ENCODE peak calls at places on chromosomes 5 and 9, in ten cellular contexts. One of them, this sample, is unnamed.

GRCh38 chr9:97605246-97605645 is 27.9 kb downstream of the TSTD2 start:
- DNase-seq in fibroblast of pulmonary artery: no peak
- DNase-seq in hypothalamus: no peak
- DNase-seq in NCI-H1092: no peak
- DNase-seq in Kasumi-1: no peak
- DNase-seq in T-helper 2 cell: no peak
- DNase-seq in colonic mucosa: no peak
- DNase-seq in NCI-H748 treated with DMSO at 0.1 percent for 48 hours: no peak
- DNase-seq in ELR: no peak
- DNase-seq in SHP77: no peak
- DNase-seq in this sample: no peak

GRCh38 chr9:87276327-87276841 is 221.3 kb upstream of the DAPK1 start:
- DNase-seq in fibroblast of pulmonary artery: peak
- DNase-seq in NCI-H748 treated with DMSO at 0.1 percent for 48 hours: no peak
- DNase-seq in hypothalamus: no peak
- DNase-seq in T-helper 2 cell: peak
- DNase-seq in SHP77: no peak
- DNase-seq in Kasumi-1: peak
- DNase-seq in ELR: peak
- DNase-seq in NCI-H1092: no peak
- DNase-seq in colonic mucosa: no peak
- DNase-seq in this sample: no peak

GRCh38 chr5:104177651-104178050 is 615.1 kb upstream of the NUDT12 start:
- DNase-seq in colonic mucosa: no peak
- DNase-seq in NCI-H1092: no peak
- DNase-seq in T-helper 2 cell: no peak
- DNase-seq in Kasumi-1: no peak
- DNase-seq in hypothalamus: no peak
- DNase-seq in SHP77: no peak
- DNase-seq in ELR: no peak
- DNase-seq in fibroblast of pulmonary artery: no peak
- DNase-seq in NCI-H748 treated with DMSO at 0.1 percent for 48 hours: no peak
- DNase-seq in this sample: no peak

GRCh38 chr9:70136632-70137031 is 93.0 kb downstream of the MAMDC2 start:
- DNase-seq in SHP77: no peak
- DNase-seq in Kasumi-1: no peak
- DNase-seq in T-helper 2 cell: no peak
- DNase-seq in fibroblast of pulmonary artery: peak
- DNase-seq in NCI-H748 treated with DMSO at 0.1 percent for 48 hours: no peak
- DNase-seq in hypothalamus: no peak
- DNase-seq in ELR: peak
- DNase-seq in colonic mucosa: no peak
- DNase-seq in NCI-H1092: no peak
- DNase-seq in this sample: no peak

GRCh38 chr9:12554636-12555035 is 138.5 kb upstream of the TYRP1 start:
- DNase-seq in NCI-H1092: no peak
- DNase-seq in Kasumi-1: peak
- DNase-seq in SHP77: no peak
- DNase-seq in NCI-H748 treated with DMSO at 0.1 percent for 48 hours: no peak
- DNase-seq in ELR: peak
- DNase-seq in hypothalamus: no peak
- DNase-seq in fibroblast of pulmonary artery: peak
- DNase-seq in colonic mucosa: no peak
- DNase-seq in T-helper 2 cell: no peak
- DNase-seq in this sample: no peak

GRCh38 chr5:177983763-177984564 is 12.1 kb downstream of the PROP1 start:
- DNase-seq in NCI-H1092: no peak
- DNase-seq in colonic mucosa: no peak
- DNase-seq in fibroblast of pulmonary artery: no peak
- DNase-seq in NCI-H748 treated with DMSO at 0.1 percent for 48 hours: no peak
- DNase-seq in hypothalamus: no peak
- DNase-seq in Kasumi-1: no peak
- DNase-seq in SHP77: no peak
- DNase-seq in T-helper 2 cell: no peak
- DNase-seq in ELR: no peak
- DNase-seq in this sample: no peak

GRCh38 chr5:337565-338130 is 16.1 kb downstream of the AHRR start:
- DNase-seq in colonic mucosa: no peak
- DNase-seq in hypothalamus: no peak
- DNase-seq in T-helper 2 cell: no peak
- DNase-seq in NCI-H1092: no peak
- DNase-seq in Kasumi-1: peak
- DNase-seq in SHP77: no peak
- DNase-seq in ELR: peak
- DNase-seq in fibroblast of pulmonary artery: peak
- DNase-seq in NCI-H748 treated with DMSO at 0.1 percent for 48 hours: no peak
- DNase-seq in this sample: no peak

GRCh38 chr5:16600397-16600796 is 16.4 kb downstream of the RETREG1 start:
- DNase-seq in SHP77: peak
- DNase-seq in NCI-H1092: peak
- DNase-seq in NCI-H748 treated with DMSO at 0.1 percent for 48 hours: peak
- DNase-seq in colonic mucosa: peak
- DNase-seq in hypothalamus: peak
- DNase-seq in ELR: peak
- DNase-seq in Kasumi-1: peak
- DNase-seq in T-helper 2 cell: no peak
- DNase-seq in fibroblast of pulmonary artery: peak
- DNase-seq in this sample: no peak

GRCh38 chr9:104915739-104916138 is 12.2 kb downstream of the ABCA1 start:
- DNase-seq in NCI-H748 treated with DMSO at 0.1 percent for 48 hours: no peak
- DNase-seq in NCI-H1092: no peak
- DNase-seq in Kasumi-1: no peak
- DNase-seq in hypothalamus: no peak
- DNase-seq in T-helper 2 cell: no peak
- DNase-seq in SHP77: no peak
- DNase-seq in fibroblast of pulmonary artery: no peak
- DNase-seq in ELR: no peak
- DNase-seq in colonic mucosa: no peak
- DNase-seq in this sample: no peak

GRCh38 chr9:69785757-69786156 is 25.9 kb upstream of the PTAR1 start:
- DNase-seq in ELR: peak
- DNase-seq in NCI-H1092: no peak
- DNase-seq in colonic mucosa: no peak
- DNase-seq in Kasumi-1: peak
- DNase-seq in T-helper 2 cell: no peak
- DNase-seq in fibroblast of pulmonary artery: peak
- DNase-seq in NCI-H748 treated with DMSO at 0.1 percent for 48 hours: no peak
- DNase-seq in hypothalamus: no peak
- DNase-seq in SHP77: no peak
- DNase-seq in this sample: no peak

GRCh38 chr5:123429221-123429954 is 6.2 kb upstream of the CEP120 start:
- DNase-seq in fibroblast of pulmonary artery: no peak
- DNase-seq in SHP77: no peak
- DNase-seq in hypothalamus: no peak
- DNase-seq in T-helper 2 cell: no peak
- DNase-seq in Kasumi-1: no peak
- DNase-seq in NCI-H748 treated with DMSO at 0.1 percent for 48 hours: no peak
- DNase-seq in ELR: no peak
- DNase-seq in colonic mucosa: no peak
- DNase-seq in NCI-H1092: no peak
- DNase-seq in this sample: no peak

GRCh38 chr5:139748505-139748826 is 47.1 kb upstream of the PSD2 start:
- DNase-seq in hypothalamus: no peak
- DNase-seq in SHP77: no peak
- DNase-seq in Kasumi-1: no peak
- DNase-seq in NCI-H1092: no peak
- DNase-seq in ELR: no peak
- DNase-seq in T-helper 2 cell: no peak
- DNase-seq in fibroblast of pulmonary artery: no peak
- DNase-seq in NCI-H748 treated with DMSO at 0.1 percent for 48 hours: no peak
- DNase-seq in colonic mucosa: no peak
- DNase-seq in this sample: no peak

GRCh38 chr9:22008662-22009562 is at the start of gene CDKN2B:
- DNase-seq in hypothalamus: peak
- DNase-seq in colonic mucosa: peak
- DNase-seq in fibroblast of pulmonary artery: peak
- DNase-seq in NCI-H1092: peak
- DNase-seq in SHP77: peak
- DNase-seq in Kasumi-1: no peak
- DNase-seq in NCI-H748 treated with DMSO at 0.1 percent for 48 hours: peak
- DNase-seq in ELR: peak
- DNase-seq in T-helper 2 cell: peak
- DNase-seq in this sample: peak

GRCh38 chr5:1971944-1972343 is 89.2 kb upstream of the IRX4 start:
- DNase-seq in Kasumi-1: no peak
- DNase-seq in colonic mucosa: no peak
- DNase-seq in NCI-H748 treated with DMSO at 0.1 percent for 48 hours: no peak
- DNase-seq in SHP77: no peak
- DNase-seq in ELR: no peak
- DNase-seq in fibroblast of pulmonary artery: no peak
- DNase-seq in hypothalamus: no peak
- DNase-seq in NCI-H1092: no peak
- DNase-seq in T-helper 2 cell: no peak
- DNase-seq in this sample: no peak

GRCh38 chr9:81389569-81389993 is 299.8 kb downstream of the TLE1 start:
- DNase-seq in colonic mucosa: no peak
- DNase-seq in NCI-H1092: no peak
- DNase-seq in SHP77: no peak
- DNase-seq in ELR: peak
- DNase-seq in hypothalamus: no peak
- DNase-seq in Kasumi-1: no peak
- DNase-seq in fibroblast of pulmonary artery: peak
- DNase-seq in NCI-H748 treated with DMSO at 0.1 percent for 48 hours: no peak
- DNase-seq in T-helper 2 cell: no peak
- DNase-seq in this sample: no peak

GRCh38 chr5:109989994-109990722 is 300.4 kb downstream of the MAN2A1 start:
- DNase-seq in colonic mucosa: no peak
- DNase-seq in Kasumi-1: no peak
- DNase-seq in NCI-H748 treated with DMSO at 0.1 percent for 48 hours: no peak
- DNase-seq in NCI-H1092: no peak
- DNase-seq in T-helper 2 cell: no peak
- DNase-seq in ELR: no peak
- DNase-seq in SHP77: no peak
- DNase-seq in hypothalamus: no peak
- DNase-seq in fibroblast of pulmonary artery: no peak
- DNase-seq in this sample: no peak

GRCh38 chr9:84699897-84700395 is 30.4 kb downstream of the NTRK2 start:
- DNase-seq in NCI-H1092: no peak
- DNase-seq in fibroblast of pulmonary artery: no peak
- DNase-seq in Kasumi-1: no peak
- DNase-seq in hypothalamus: no peak
- DNase-seq in colonic mucosa: no peak
- DNase-seq in NCI-H748 treated with DMSO at 0.1 percent for 48 hours: no peak
- DNase-seq in T-helper 2 cell: no peak
- DNase-seq in ELR: no peak
- DNase-seq in SHP77: no peak
- DNase-seq in this sample: no peak

GRCh38 chr9:87333802-87334201 is 163.9 kb upstream of the DAPK1 start:
- DNase-seq in colonic mucosa: no peak
- DNase-seq in ELR: no peak
- DNase-seq in SHP77: no peak
- DNase-seq in NCI-H748 treated with DMSO at 0.1 percent for 48 hours: no peak
- DNase-seq in fibroblast of pulmonary artery: no peak
- DNase-seq in Kasumi-1: no peak
- DNase-seq in T-helper 2 cell: no peak
- DNase-seq in hypothalamus: no peak
- DNase-seq in NCI-H1092: no peak
- DNase-seq in this sample: no peak

GRCh38 chr9:133103183-133103986 is 17.7 kb downstream of the RALGDS start:
- DNase-seq in fibroblast of pulmonary artery: peak
- DNase-seq in T-helper 2 cell: no peak
- DNase-seq in NCI-H1092: no peak
- DNase-seq in NCI-H748 treated with DMSO at 0.1 percent for 48 hours: no peak
- DNase-seq in SHP77: peak
- DNase-seq in ELR: peak
- DNase-seq in hypothalamus: peak
- DNase-seq in Kasumi-1: no peak
- DNase-seq in colonic mucosa: peak
- DNase-seq in this sample: peak

GRCh38 chr5:177310757-177311173 is 933 bp downstream of the MXD3 start:
- DNase-seq in NCI-H748 treated with DMSO at 0.1 percent for 48 hours: no peak
- DNase-seq in hypothalamus: no peak
- DNase-seq in Kasumi-1: peak
- DNase-seq in ELR: peak
- DNase-seq in SHP77: no peak
- DNase-seq in colonic mucosa: peak
- DNase-seq in NCI-H1092: peak
- DNase-seq in fibroblast of pulmonary artery: peak
- DNase-seq in T-helper 2 cell: no peak
- DNase-seq in this sample: no peak

GRCh38 chr5:140239939-140240700 is 62.8 kb downstream of the PFDN1 start:
- DNase-seq in SHP77: peak
- DNase-seq in hypothalamus: peak
- DNase-seq in colonic mucosa: peak
- DNase-seq in T-helper 2 cell: no peak
- DNase-seq in NCI-H1092: peak
- DNase-seq in NCI-H748 treated with DMSO at 0.1 percent for 48 hours: no peak
- DNase-seq in ELR: peak
- DNase-seq in Kasumi-1: peak
- DNase-seq in fibroblast of pulmonary artery: peak
- DNase-seq in this sample: peak

GRCh38 chr9:86175743-86176456 is 76.5 kb upstream of the GOLM1 start:
- DNase-seq in T-helper 2 cell: no peak
- DNase-seq in Kasumi-1: no peak
- DNase-seq in NCI-H1092: peak
- DNase-seq in ELR: no peak
- DNase-seq in fibroblast of pulmonary artery: no peak
- DNase-seq in SHP77: peak
- DNase-seq in hypothalamus: no peak
- DNase-seq in colonic mucosa: no peak
- DNase-seq in NCI-H748 treated with DMSO at 0.1 percent for 48 hours: peak
- DNase-seq in this sample: no peak

GRCh38 chr9:78297672-78297961 is 692 bp downstream of the PSAT1 start:
- DNase-seq in SHP77: no peak
- DNase-seq in Kasumi-1: peak
- DNase-seq in T-helper 2 cell: no peak
- DNase-seq in fibroblast of pulmonary artery: no peak
- DNase-seq in ELR: peak
- DNase-seq in hypothalamus: no peak
- DNase-seq in colonic mucosa: no peak
- DNase-seq in NCI-H1092: no peak
- DNase-seq in NCI-H748 treated with DMSO at 0.1 percent for 48 hours: no peak
- DNase-seq in this sample: no peak

GRCh38 chr5:181241393-181241975 is 2.2 kb downstream of the RACK1 start:
- DNase-seq in Kasumi-1: no peak
- DNase-seq in NCI-H1092: no peak
- DNase-seq in T-helper 2 cell: peak
- DNase-seq in NCI-H748 treated with DMSO at 0.1 percent for 48 hours: no peak
- DNase-seq in colonic mucosa: no peak
- DNase-seq in SHP77: no peak
- DNase-seq in hypothalamus: no peak
- DNase-seq in ELR: peak
- DNase-seq in fibroblast of pulmonary artery: peak
- DNase-seq in this sample: no peak

GRCh38 chr9:97689401-97689800 is 7.7 kb downstream of the XPA start:
- DNase-seq in ELR: peak
- DNase-seq in NCI-H748 treated with DMSO at 0.1 percent for 48 hours: no peak
- DNase-seq in T-helper 2 cell: no peak
- DNase-seq in colonic mucosa: no peak
- DNase-seq in NCI-H1092: no peak
- DNase-seq in SHP77: no peak
- DNase-seq in Kasumi-1: no peak
- DNase-seq in hypothalamus: no peak
- DNase-seq in fibroblast of pulmonary artery: peak
- DNase-seq in this sample: no peak

GRCh38 chr9:124439086-124439485 is 11.2 kb upstream of the ADGRD2 start:
- DNase-seq in ELR: no peak
- DNase-seq in T-helper 2 cell: no peak
- DNase-seq in NCI-H1092: no peak
- DNase-seq in SHP77: no peak
- DNase-seq in fibroblast of pulmonary artery: no peak
- DNase-seq in Kasumi-1: no peak
- DNase-seq in colonic mucosa: no peak
- DNase-seq in NCI-H748 treated with DMSO at 0.1 percent for 48 hours: no peak
- DNase-seq in hypothalamus: no peak
- DNase-seq in this sample: no peak